ENCODE peak calls at places on chromosome 6, in ten cellular contexts. N, V, D, Y, Z, J, S, E, L and R are unnamed samples.

GRCh38 chr6:151109361-151109760 is 130.4 kb upstream of the AKAP12 start:
- DNase-seq in N (no peak), V (no peak), D (no peak), Y (no peak), Z (no peak), J (no peak), S (no peak), E (no peak), L (no peak), R (no peak)

GRCh38 chr6:84763397-84764331 is 734 bp downstream of the TBX18 start:
- DNase-seq in N (no peak), V (peak), D (no peak), Y (peak), Z (peak), J (peak), S (no peak), E (peak), L (peak), R (no peak)

GRCh38 chr6:106069478-106069877 is 16.7 kb upstream of the PRDM1 start:
- DNase-seq in N (no peak), V (peak), D (no peak), Y (peak), Z (no peak), J (peak), S (no peak), E (peak), L (no peak), R (peak)

GRCh38 chr6:99545442-99545841 is 23.0 kb downstream of the CCNC start:
- DNase-seq in N (no peak), V (no peak), D (no peak), Y (no peak), Z (no peak), J (no peak), S (no peak), E (no peak), L (no peak), R (no peak)

GRCh38 chr6:34237722-34238506 is 1.2 kb downstream of the HMGA1 start:
- DNase-seq in N (peak), V (peak), D (peak), Y (no peak), Z (peak), J (no peak), S (peak), E (no peak), L (peak), R (peak)

GRCh38 chr6:129844118-129844891 is 16.8 kb downstream of the TMEM244 start:
- DNase-seq in N (no peak), V (no peak), D (no peak), Y (no peak), Z (peak), J (peak), S (no peak), E (no peak), L (no peak), R (no peak)

GRCh38 chr6:63213325-63213724 is 2.1 kb downstream of the FKBP1C start:
- DNase-seq in N (peak), V (no peak), D (no peak), Y (no peak), Z (no peak), J (no peak), S (no peak), E (no peak), L (no peak), R (no peak)

GRCh38 chr6:22442826-22443225 is 126.5 kb upstream of the HDGFL1 start:
- DNase-seq in N (peak), V (no peak), D (no peak), Y (no peak), Z (no peak), J (no peak), S (no peak), E (peak), L (no peak), R (no peak)

GRCh38 chr6:36818741-36819140 is 20.5 kb downstream of the CPNE5 start:
- DNase-seq in N (no peak), V (no peak), D (no peak), Y (no peak), Z (no peak), J (no peak), S (no peak), E (no peak), L (no peak), R (no peak)

GRCh38 chr6:42049116-42049809 is 1.1 kb upstream of the TAF8 start:
- DNase-seq in N (no peak), V (no peak), D (peak), Y (no peak), Z (no peak), J (no peak), S (no peak), E (no peak), L (peak), R (peak)

GRCh38 chr6:111759836-111760785 is 113.1 kb downstream of the FYN start:
- DNase-seq in N (no peak), V (no peak), D (no peak), Y (no peak), Z (no peak), J (no peak), S (no peak), E (peak), L (no peak), R (no peak)

GRCh38 chr6:85923013-85923430 is 280.3 kb upstream of the SYNCRIP start:
- DNase-seq in N (peak), V (peak), D (peak), Y (peak), Z (peak), J (peak), S (no peak), E (peak), L (peak), R (peak)

GRCh38 chr6:95228636-95229035 is 348.7 kb upstream of the MANEA start:
- DNase-seq in N (no peak), V (no peak), D (no peak), Y (no peak), Z (no peak), J (no peak), S (no peak), E (no peak), L (no peak), R (no peak)

GRCh38 chr6:46011241-46012085 is 4.2 kb downstream of the CLIC5 start:
- DNase-seq in N (no peak), V (no peak), D (no peak), Y (no peak), Z (no peak), J (no peak), S (peak), E (no peak), L (no peak), R (no peak)

GRCh38 chr6:42009844-42010184 is 40.5 kb upstream of the TAF8 start:
- DNase-seq in N (no peak), V (no peak), D (no peak), Y (no peak), Z (no peak), J (no peak), S (no peak), E (no peak), L (no peak), R (no peak)

GRCh38 chr6:5462856-5463255 is 201.5 kb downstream of the FARS2 start:
- DNase-seq in N (no peak), V (no peak), D (no peak), Y (no peak), Z (no peak), J (no peak), S (no peak), E (no peak), L (no peak), R (no peak)

GRCh38 chr6:75748743-75749538 is at the start of gene MYO6:
- DNase-seq in N (peak), V (peak), D (peak), Y (peak), Z (peak), J (peak), S (peak), E (no peak), L (peak), R (peak)

GRCh38 chr6:167827588-167828324 is 1.0 kb downstream of the AFDN start:
- DNase-seq in N (peak), V (peak), D (peak), Y (peak), Z (peak), J (peak), S (peak), E (no peak), L (peak), R (peak)

GRCh38 chr6:157527471-157527907 is 146.5 kb downstream of the ZDHHC14 start:
- DNase-seq in N (peak), V (no peak), D (no peak), Y (no peak), Z (no peak), J (peak), S (peak), E (peak), L (no peak), R (no peak)

GRCh38 chr6:138909511-138909910 is 78.5 kb downstream of the REPS1 start:
- DNase-seq in N (peak), V (peak), D (no peak), Y (no peak), Z (no peak), J (no peak), S (no peak), E (no peak), L (no peak), R (no peak)

GRCh38 chr6:33854572-33855030 is 50.8 kb upstream of the MLN start:
- DNase-seq in N (no peak), V (peak), D (no peak), Y (no peak), Z (peak), J (no peak), S (no peak), E (no peak), L (no peak), R (peak)

GRCh38 chr6:26033942-26034354 is 53.3 kb upstream of the HFE start:
- DNase-seq in N (peak), V (no peak), D (peak), Y (no peak), Z (no peak), J (no peak), S (no peak), E (no peak), L (no peak), R (no peak)

GRCh38 chr6:159931112-159931511 is 37.8 kb upstream of the IGF2R start:
- DNase-seq in N (no peak), V (no peak), D (no peak), Y (no peak), Z (no peak), J (no peak), S (no peak), E (no peak), L (no peak), R (no peak)

GRCh38 chr6:52497652-52498408 is 77.7 kb downstream of the EFHC1 start:
- DNase-seq in N (no peak), V (peak), D (no peak), Y (no peak), Z (no peak), J (no peak), S (peak), E (no peak), L (no peak), R (no peak)

GRCh38 chr6:160418370-160418769 is 70.2 kb downstream of the SLC22A3 start:
- DNase-seq in N (no peak), V (no peak), D (no peak), Y (no peak), Z (no peak), J (no peak), S (no peak), E (no peak), L (no peak), R (no peak)

GRCh38 chr6:52376763-52377162 is 14.8 kb downstream of the PAQR8 start:
- DNase-seq in N (no peak), V (no peak), D (no peak), Y (peak), Z (no peak), J (no peak), S (no peak), E (no peak), L (no peak), R (no peak)

GRCh38 chr6:54847799-54848597 is 1.4 kb downstream of the FAM83B start:
- DNase-seq in N (no peak), V (no peak), D (no peak), Y (no peak), Z (no peak), J (no peak), S (no peak), E (no peak), L (no peak), R (no peak)

GRCh38 chr6:44072452-44072958 is 54.7 kb downstream of the MRPL14 start:
- DNase-seq in N (no peak), V (no peak), D (no peak), Y (no peak), Z (no peak), J (no peak), S (no peak), E (no peak), L (no peak), R (no peak)

GRCh38 chr6:37372116-37372515 is 18.3 kb downstream of the RNF8 start:
- DNase-seq in N (no peak), V (no peak), D (no peak), Y (no peak), Z (no peak), J (no peak), S (no peak), E (no peak), L (no peak), R (no peak)

GRCh38 chr6:168133186-168133585 is 54.2 kb upstream of the FRMD1 start:
- DNase-seq in N (no peak), V (no peak), D (no peak), Y (no peak), Z (no peak), J (no peak), S (no peak), E (no peak), L (no peak), R (no peak)

GRCh38 chr6:157596886-157597285 is 215.9 kb downstream of the ZDHHC14 start:
- DNase-seq in N (no peak), V (no peak), D (no peak), Y (no peak), Z (no peak), J (no peak), S (no peak), E (no peak), L (no peak), R (no peak)

GRCh38 chr6:96391776-96392175 is 129.8 kb upstream of the UFL1 start:
- DNase-seq in N (peak), V (peak), D (peak), Y (no peak), Z (peak), J (no peak), S (no peak), E (no peak), L (peak), R (peak)

GRCh38 chr6:143999406-143999805 is 8.7 kb downstream of the PLAGL1 start:
- DNase-seq in N (no peak), V (no peak), D (no peak), Y (no peak), Z (no peak), J (peak), S (no peak), E (peak), L (no peak), R (no peak)

GRCh38 chr6:48281217-48281616 is 170.2 kb upstream of the PTCHD4 start:
- DNase-seq in N (no peak), V (no peak), D (no peak), Y (no peak), Z (no peak), J (no peak), S (no peak), E (no peak), L (no peak), R (no peak)

GRCh38 chr6:144745434-144745833 is 460.3 kb downstream of the UTRN start:
- DNase-seq in N (no peak), V (peak), D (no peak), Y (peak), Z (no peak), J (no peak), S (no peak), E (no peak), L (no peak), R (no peak)